ENCODE peak calls at places on chromosomes 4 and X, in nine cellular contexts. O, W, H, X, J, Y, K, G and M are unnamed samples.

GRCh38 chr4:41569957-41570356 is 32.0 kb downstream of the LIMCH1 start:
- DNase-seq in W (no peak), J (no peak), K (no peak), X (no peak), O (no peak), H (no peak), Y (no peak), G (no peak), M (no peak)

GRCh38 chr4:25440478-25441030 is 63.5 kb downstream of the ANAPC4 start:
- DNase-seq in G (no peak), W (no peak), O (peak), X (no peak), K (no peak), Y (no peak), J (no peak), H (no peak), M (no peak)

GRCh38 chr4:24701683-24702082 is 93.7 kb upstream of the SOD3 start:
- DNase-seq in O (no peak), G (no peak), K (no peak), J (no peak), X (no peak), H (no peak), Y (no peak), W (no peak), M (no peak)

GRCh38 chr4:52959545-52959944 is 97.4 kb downstream of the RASL11B start:
- DNase-seq in O (no peak), W (no peak), G (no peak), H (no peak), Y (no peak), J (no peak), K (no peak), X (no peak), M (no peak)

GRCh38 chrX:39309721-39310152 is 508.5 kb downstream of the MID1IP1 start:
- DNase-seq in H (peak), G (no peak), W (no peak), X (no peak), O (no peak), K (no peak), Y (no peak), J (no peak), M (no peak)

GRCh38 chr4:8766610-8767009 is 105.0 kb downstream of the HMX1 start:
- DNase-seq in Y (no peak), O (peak), K (no peak), J (no peak), G (no peak), X (no peak), W (no peak), H (no peak), M (no peak)

GRCh38 chrX:150269613-150270254 is 93.4 kb upstream of the MAMLD1 start:
- DNase-seq in Y (no peak), K (no peak), X (no peak), W (no peak), O (no peak), J (no peak), H (peak), G (no peak), M (no peak)

GRCh38 chrX:56986138-56986537 is 9.2 kb downstream of the SPIN3 start:
- DNase-seq in Y (no peak), O (no peak), W (no peak), X (no peak), J (peak), K (no peak), H (no peak), G (no peak), M (no peak)

GRCh38 chr4:138308421-138308820 is 66.3 kb upstream of the SLC7A11 start:
- DNase-seq in J (peak), W (no peak), X (no peak), H (no peak), Y (no peak), K (peak), G (no peak), O (no peak), M (no peak)

GRCh38 chr4:1192091-1192492 is 19.7 kb upstream of the SPON2 start:
- DNase-seq in H (peak), K (peak), X (peak), O (peak), W (no peak), Y (no peak), J (peak), G (peak), M (no peak)

GRCh38 chr4:152308925-152309324 is 227.0 kb downstream of the FBXW7 start:
- DNase-seq in X (no peak), G (no peak), H (peak), J (no peak), O (no peak), Y (no peak), K (peak), W (no peak), M (no peak)

GRCh38 chr4:186483656-186484055 is 71.7 kb downstream of the MTNR1A start:
- DNase-seq in O (no peak), K (no peak), J (no peak), W (no peak), Y (no peak), H (no peak), X (no peak), G (no peak), M (no peak)

GRCh38 chr4:154503598-154503997 is 12.0 kb upstream of the DCHS2 start:
- DNase-seq in Y (no peak), J (peak), G (no peak), X (no peak), W (no peak), H (peak), K (peak), O (no peak), M (no peak)

GRCh38 chr4:10181745-10182445 is 65.3 kb upstream of the WDR1 start:
- DNase-seq in O (no peak), Y (no peak), X (no peak), W (no peak), K (no peak), H (no peak), G (no peak), J (peak), M (no peak)

GRCh38 chrX:2410279-2411020 is 90.3 kb downstream of the DHRSX start:
- DNase-seq in K (no peak), O (no peak), G (no peak), H (no peak), Y (no peak), J (peak), W (no peak), X (no peak), M (no peak)

GRCh38 chr4:115082633-115083032 is 30.8 kb downstream of the NDST4 start:
- DNase-seq in H (no peak), J (no peak), W (no peak), G (no peak), Y (no peak), O (no peak), K (no peak), X (no peak), M (no peak)

GRCh38 chr4:3022112-3022511 is 52.2 kb downstream of the HTT-AS start:
- DNase-seq in O (no peak), J (peak), X (no peak), Y (no peak), K (no peak), H (no peak), W (no peak), G (no peak), M (no peak)

GRCh38 chr4:110610940-110611785 is 11.7 kb downstream of the PITX2 start:
- DNase-seq in X (no peak), O (no peak), K (no peak), W (no peak), G (no peak), H (no peak), Y (no peak), J (no peak), M (no peak)

GRCh38 chr4:159105063-159105414 is 2.2 kb downstream of the RAPGEF2 start:
- DNase-seq in J (peak), W (no peak), Y (no peak), H (no peak), O (no peak), G (peak), X (no peak), K (peak), M (no peak)

GRCh38 chr4:180356766-180357165 is 1886.4 kb upstream of the TENM3 start:
- DNase-seq in O (no peak), K (peak), Y (no peak), W (no peak), G (no peak), J (no peak), X (no peak), H (no peak), M (no peak)

GRCh38 chr4:101020956-101021355 is 326.4 kb downstream of the PPP3CA start:
- DNase-seq in H (no peak), K (peak), G (no peak), Y (no peak), O (no peak), W (no peak), X (no peak), J (peak), M (no peak)

GRCh38 chrX:78754917-78755316 is 7.4 kb downstream of the LPAR4 start:
- DNase-seq in K (no peak), Y (no peak), X (no peak), W (no peak), H (no peak), J (no peak), G (no peak), O (no peak), M (no peak)

GRCh38 chr4:32748498-32748897 is 2028.3 kb downstream of the PCDH7 start:
- DNase-seq in K (no peak), O (no peak), X (no peak), G (no peak), W (no peak), H (no peak), J (no peak), Y (no peak), M (no peak)

GRCh38 chr4:98688416-98689290 is 30.2 kb upstream of the TSPAN5 start:
- DNase-seq in X (no peak), J (peak), G (no peak), W (no peak), Y (no peak), H (peak), K (peak), O (no peak), M (no peak)

GRCh38 chr4:154604696-154605200 is 7.7 kb downstream of the FGG start:
- DNase-seq in O (no peak), H (no peak), J (peak), X (no peak), G (no peak), W (no peak), Y (no peak), K (peak), M (no peak)

GRCh38 chr4:120070191-120070590 is 3.5 kb upstream of the MAD2L1 start:
- DNase-seq in O (no peak), G (no peak), J (peak), X (no peak), K (no peak), W (no peak), Y (no peak), H (no peak), M (no peak)

GRCh38 chrX:110055616-110056015 is 52.7 kb downstream of the TMEM164 start:
- DNase-seq in W (no peak), X (no peak), Y (no peak), J (no peak), K (no peak), H (no peak), O (no peak), G (no peak), M (no peak)